ENCODE peak calls at places on chromosome 20, in seven cellular contexts. I is progenitor cell of endocrine pancreas, Q is fibroblast of pulmonary artery, C is GM13976, K is endothelial cell of umbilical vein, V is psoas muscle, S is tibial artery. U is an unnamed sample.

GRCh38 chr20:31707258-31707615 is 15.4 kb downstream of the BCL2L1 start:
- DNase-seq in I (no peak), Q (no peak), C (no peak), K (no peak), V (no peak), S (no peak), U (no peak)

GRCh38 chr20:53582574-53583351 is 10.9 kb downstream of the ZNF217 start:
- DNase-seq in I (no peak), Q (peak), C (no peak), K (peak), V (no peak), S (peak), U (peak)

GRCh38 chr20:62149532-62150235 is 6.1 kb downstream of the SS18L1 start:
- DNase-seq in I (no peak), Q (peak), C (no peak), K (no peak), V (no peak), S (no peak), U (peak)

GRCh38 chr20:29409833-29410804 is 1847.3 kb upstream of the DEFB115 start:
- DNase-seq in I (no peak), Q (no peak), C (peak), K (no peak), V (peak), S (no peak), U (no peak)

GRCh38 chr20:42027746-42028268 is 409.6 kb upstream of the CHD6 start:
- DNase-seq in I (no peak), Q (no peak), C (no peak), K (no peak), V (no peak), S (no peak), U (no peak)

GRCh38 chr20:58619847-58620431 is 31.1 kb upstream of the STX16 start:
- DNase-seq in I (no peak), Q (no peak), C (no peak), K (no peak), V (peak), S (no peak), U (no peak)

GRCh38 chr20:905999-906520 is 10.1 kb downstream of the ANGPT4 start:
- DNase-seq in I (no peak), Q (no peak), C (no peak), K (no peak), V (no peak), S (no peak), U (no peak)

GRCh38 chr20:62177307-62177706 is 5.5 kb upstream of the MTG2 start:
- DNase-seq in I (no peak), Q (no peak), C (no peak), K (no peak), V (peak), S (no peak), U (no peak)

GRCh38 chr20:13119583-13119982 is 101.5 kb upstream of the ISM1 start:
- DNase-seq in I (peak), Q (peak), C (peak), K (peak), V (no peak), S (no peak), U (peak)

GRCh38 chr20:49656304-49656703 is 57.4 kb downstream of the B4GALT5 start:
- DNase-seq in I (no peak), Q (no peak), C (no peak), K (no peak), V (no peak), S (no peak), U (no peak)

GRCh38 chr20:63624486-63624885 is 2.4 kb downstream of the GMEB2 start:
- DNase-seq in I (no peak), Q (peak), C (no peak), K (no peak), V (no peak), S (no peak), U (no peak)

GRCh38 chr20:23187759-23188158 is 101.6 kb upstream of the CD93 start:
- DNase-seq in I (no peak), Q (peak), C (no peak), K (no peak), V (peak), S (peak), U (peak)

GRCh38 chr20:16258766-16259165 is 314.5 kb downstream of the KIF16B start:
- DNase-seq in I (no peak), Q (no peak), C (no peak), K (no peak), V (no peak), S (no peak), U (no peak)

GRCh38 chr20:62143118-62143975 is at the start of the genes PSMA7 and SS18L1:
- DNase-seq in I (peak), Q (peak), C (peak), K (peak), V (peak), S (peak), U (peak)

GRCh38 chr20:22567944-22568871 is 16.2 kb downstream of the FOXA2 start:
- DNase-seq in I (peak), Q (no peak), C (no peak), K (no peak), V (no peak), S (no peak), U (no peak)

GRCh38 chr20:20102859-20103258 is 50.5 kb downstream of the CFAP61 start:
- DNase-seq in I (no peak), Q (no peak), C (peak), K (no peak), V (no peak), S (no peak), U (no peak)

GRCh38 chr20:50292324-50293243 is 102.0 kb downstream of the CEBPB start:
- DNase-seq in I (no peak), Q (peak), C (no peak), K (peak), V (peak), S (peak), U (peak)

GRCh38 chr20:38941726-38942389 is 15.6 kb downstream of the FAM83D start:
- DNase-seq in I (no peak), Q (no peak), C (no peak), K (no peak), V (no peak), S (no peak), U (no peak)

GRCh38 chr20:23226612-23227265 is 123.9 kb upstream of the NXT1 start:
- DNase-seq in I (no peak), Q (no peak), C (no peak), K (peak), V (no peak), S (no peak), U (peak)

GRCh38 chr20:9035129-9035528 is 33.8 kb upstream of the PLCB4 start:
- DNase-seq in I (no peak), Q (peak), C (no peak), K (no peak), V (no peak), S (peak), U (peak)

GRCh38 chr20:2699775-2700413 is 7.3 kb downstream of the EBF4 start:
- DNase-seq in I (no peak), Q (no peak), C (no peak), K (no peak), V (no peak), S (no peak), U (no peak)

GRCh38 chr20:16472045-16472872 is 101.0 kb downstream of the KIF16B start:
- DNase-seq in I (no peak), Q (peak), C (no peak), K (no peak), V (no peak), S (no peak), U (peak)

GRCh38 chr20:2485662-2486061 is 15.1 kb upstream of the SNRPB start:
- DNase-seq in I (no peak), Q (no peak), C (no peak), K (no peak), V (no peak), S (no peak), U (no peak)

GRCh38 chr20:12166053-12166717 is 248.5 kb downstream of the BTBD3 start:
- DNase-seq in I (no peak), Q (peak), C (no peak), K (no peak), V (no peak), S (no peak), U (peak)

GRCh38 chr20:34037121-34037520 is 43.4 kb downstream of the RALY start:
- DNase-seq in I (no peak), Q (peak), C (no peak), K (no peak), V (no peak), S (no peak), U (peak)

DNA sequence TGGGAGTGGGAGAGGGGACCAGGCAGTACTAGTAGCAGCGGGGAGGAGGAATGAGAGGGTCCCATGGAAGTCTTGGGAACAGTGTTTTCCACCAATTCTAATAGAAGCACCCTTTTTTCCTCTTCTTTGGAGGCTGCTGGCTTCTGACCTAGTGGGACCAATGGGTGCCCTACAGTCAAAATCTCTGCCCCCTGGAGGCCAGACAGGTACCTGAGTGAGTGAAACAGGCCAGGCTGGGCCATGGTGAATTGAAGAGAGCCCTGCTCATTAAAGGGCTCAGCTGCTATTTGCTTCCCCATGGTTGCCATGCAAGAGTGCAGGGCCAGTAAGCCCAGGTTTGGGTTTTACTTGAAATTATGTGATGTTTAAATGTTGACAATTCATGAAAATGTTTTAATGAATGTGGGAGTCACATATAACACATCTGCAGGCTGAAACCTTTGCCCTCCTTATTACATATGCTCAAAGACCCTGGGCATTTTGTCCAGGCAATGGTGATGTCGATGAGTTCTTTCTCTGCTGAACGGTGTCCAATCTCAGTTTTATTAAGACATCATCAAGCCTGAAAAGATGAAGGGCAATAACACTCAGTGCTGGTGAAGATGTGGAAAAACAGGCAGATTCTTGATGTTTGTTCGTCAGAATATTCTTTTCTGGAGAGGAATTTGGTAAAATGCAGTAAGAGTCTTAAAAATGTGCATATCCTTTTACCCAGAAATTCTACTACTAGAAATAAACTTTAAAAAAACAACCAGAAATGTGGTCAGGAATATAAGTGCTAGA is 42.3 kb upstream of the OCSTAMP start:
- DNase-seq in I (no peak), Q (no peak), C (no peak), K (no peak), V (no peak), S (no peak), U (peak)
- TF ChIP-seq CTCF in I (no peak), Q (no peak), C (peak), K (peak), V (no peak), S (no peak), U (no peak)

DNA sequence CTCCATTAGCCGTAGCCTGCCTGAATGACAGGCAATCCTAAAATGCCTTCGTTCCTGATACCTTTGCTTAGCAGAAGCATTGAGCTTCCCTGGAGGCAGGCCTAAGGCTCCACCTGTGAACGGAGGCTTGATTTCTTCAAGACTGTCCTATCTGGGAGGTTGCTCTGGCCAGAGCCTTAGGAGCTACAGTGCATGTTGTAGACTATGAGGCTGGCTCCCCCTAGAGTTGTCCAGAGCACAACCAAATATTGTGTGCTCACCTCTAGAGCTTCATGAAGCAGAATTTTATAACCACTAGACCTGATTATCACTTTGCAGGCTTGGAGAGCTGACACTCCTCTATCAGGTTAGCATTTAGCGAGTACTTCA is 217.8 kb downstream of the MAFB start:
- DNase-seq in I (no peak), Q (no peak), C (no peak), K (no peak), V (no peak), S (no peak), U (peak)
- TF ChIP-seq CTCF in I (peak), Q (no peak), C (no peak), K (peak), V (peak), S (no peak), U (no peak)

GRCh38 chr20:47888351-47888750 is 103.1 kb upstream of the SULF2 start:
- DNase-seq in I (no peak), Q (no peak), C (no peak), K (no peak), V (no peak), S (no peak), U (no peak)

GRCh38 chr20:47885909-47886453 is 100.7 kb upstream of the SULF2 start:
- DNase-seq in I (no peak), Q (no peak), C (no peak), K (no peak), V (no peak), S (no peak), U (no peak)

GRCh38 chr20:47887477-47888080 is 102.3 kb upstream of the SULF2 start:
- DNase-seq in I (no peak), Q (no peak), C (no peak), K (no peak), V (no peak), S (no peak), U (no peak)

GRCh38 chr20:47887064-47887463 is 101.8 kb upstream of the SULF2 start:
- DNase-seq in I (no peak), Q (no peak), C (no peak), K (no peak), V (no peak), S (no peak), U (no peak)

DNA sequence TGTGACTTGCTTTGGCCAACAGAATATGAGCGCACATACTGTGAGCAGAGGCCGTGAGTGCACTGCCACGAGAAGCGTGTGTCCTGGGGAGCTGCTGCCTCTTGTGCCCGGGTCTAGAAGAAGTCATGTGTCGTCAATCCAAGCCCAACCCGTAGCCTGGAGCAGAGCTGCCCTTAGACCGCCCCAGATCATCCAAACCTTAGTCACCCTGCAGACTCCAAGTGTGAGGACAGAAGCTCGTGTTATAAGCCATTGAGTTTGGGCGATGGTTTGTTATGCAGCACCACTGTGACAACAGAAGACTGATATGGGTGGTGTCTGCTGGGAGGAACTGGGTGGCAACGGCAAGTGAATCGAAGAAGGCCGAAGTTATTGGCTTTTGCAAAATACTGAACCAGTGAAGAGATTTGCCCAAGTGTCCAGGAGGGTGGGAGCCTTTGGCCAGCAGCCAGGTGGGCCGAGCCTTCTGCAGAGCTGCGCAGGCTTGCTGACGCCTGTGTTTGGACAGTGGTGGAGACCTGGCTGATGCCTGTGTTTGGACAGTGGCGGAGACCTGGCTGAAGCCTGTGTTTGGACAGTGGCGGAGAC is 101.3 kb upstream of the SULF2 start:
- DNase-seq in I (no peak), Q (no peak), C (no peak), K (no peak), V (no peak), S (no peak), U (no peak)
- TF ChIP-seq CTCF in I (no peak), Q (no peak), C (no peak), K (no peak), V (no peak), S (no peak), U (no peak)

DNA sequence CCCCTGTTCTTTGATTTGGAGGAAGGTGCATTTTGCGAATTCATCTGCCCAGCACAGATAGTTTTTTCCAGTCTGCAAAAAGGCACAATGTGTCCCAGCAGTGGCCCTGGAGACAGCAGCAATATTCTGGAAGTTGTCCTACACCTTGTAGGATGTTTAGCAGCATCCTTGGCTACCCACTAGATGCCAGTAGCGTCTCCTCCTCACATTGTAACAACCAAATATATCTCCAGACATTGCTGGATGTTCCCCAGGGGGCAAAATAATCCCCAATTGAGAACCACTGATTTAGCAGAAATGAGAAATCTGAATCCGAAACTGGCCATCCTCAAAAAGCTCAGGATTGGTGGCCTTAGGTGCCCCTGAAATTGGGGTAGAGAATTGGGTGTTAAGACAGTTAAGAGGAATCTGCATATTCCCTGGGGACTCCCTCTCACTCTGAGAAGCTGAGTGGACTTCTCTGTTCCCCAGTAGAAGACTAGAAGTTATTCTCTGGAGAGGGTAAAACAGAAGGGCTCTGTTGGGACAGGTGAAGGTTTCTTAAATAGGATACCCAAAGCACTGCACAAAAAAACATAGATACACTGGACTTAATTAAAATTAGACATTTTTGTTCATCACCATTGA is 12.1 kb downstream of the SUN5 start:
- DNase-seq in I (no peak), Q (no peak), C (no peak), K (no peak), V (no peak), S (no peak), U (no peak)
- TF ChIP-seq CTCF in I (no peak), Q (no peak), C (no peak), K (no peak), V (no peak), S (no peak), U (no peak)

GRCh38 chr20:40262219-40262618 is 426.8 kb downstream of the MAFB start:
- DNase-seq in I (no peak), Q (no peak), C (no peak), K (peak), V (no peak), S (no peak), U (no peak)

GRCh38 chr20:40258931-40259330 is 430.1 kb downstream of the MAFB start:
- DNase-seq in I (no peak), Q (no peak), C (no peak), K (no peak), V (no peak), S (no peak), U (no peak)

GRCh38 chr20:40254023-40254772 is 434.8 kb downstream of the MAFB start:
- DNase-seq in I (no peak), Q (peak), C (no peak), K (no peak), V (no peak), S (no peak), U (no peak)

GRCh38 chr20:40255368-40255767 is 433.7 kb downstream of the MAFB start:
- DNase-seq in I (no peak), Q (no peak), C (no peak), K (no peak), V (no peak), S (no peak), U (peak)

GRCh38 chr20:40257763-40258162 is 431.3 kb downstream of the MAFB start:
- DNase-seq in I (no peak), Q (no peak), C (no peak), K (no peak), V (no peak), S (no peak), U (no peak)
- TF ChIP-seq CTCF in I (no peak), Q (no peak), C (no peak), K (no peak), V (no peak), S (no peak), U (no peak)

GRCh38 chr20:54646156-54646517 is 170.7 kb downstream of the DOK5 start:
- DNase-seq in I (no peak), Q (no peak), C (no peak), K (no peak), V (no peak), S (no peak), U (no peak)

GRCh38 chr20:54648421-54649142 is 173.2 kb downstream of the DOK5 start:
- DNase-seq in I (no peak), Q (no peak), C (no peak), K (no peak), V (no peak), S (no peak), U (no peak)

GRCh38 chr20:54645445-54646155 is 170.2 kb downstream of the DOK5 start:
- DNase-seq in I (no peak), Q (no peak), C (no peak), K (no peak), V (no peak), S (no peak), U (no peak)

GRCh38 chr20:54642733-54643667 is 167.6 kb downstream of the DOK5 start:
- DNase-seq in I (no peak), Q (no peak), C (no peak), K (no peak), V (no peak), S (no peak), U (no peak)

DNA sequence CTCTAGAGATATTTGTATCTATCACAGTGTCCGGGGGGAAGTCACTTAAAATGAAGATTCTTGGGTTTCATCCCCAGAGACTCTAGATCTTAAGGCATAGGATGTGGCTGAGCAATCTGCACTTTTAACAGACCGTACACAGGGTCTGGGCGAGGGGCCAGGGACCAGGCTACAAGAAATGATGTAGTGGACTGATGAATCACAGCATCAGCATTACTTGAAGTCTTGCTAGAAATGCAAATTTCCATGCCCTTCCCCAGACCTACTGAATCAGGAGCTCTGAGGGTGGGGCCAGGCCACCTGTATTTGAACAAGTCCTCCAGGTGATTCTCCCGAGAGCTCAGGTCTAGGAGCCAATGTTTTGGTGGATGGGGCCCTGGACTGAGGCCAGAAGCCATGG is 168.4 kb downstream of the DOK5 start:
- DNase-seq in I (no peak), Q (peak), C (no peak), K (no peak), V (no peak), S (no peak), U (peak)
- TF ChIP-seq CTCF in I (no peak), Q (no peak), C (no peak), K (no peak), V (no peak), S (no peak), U (no peak)